ENCODE peak calls at places on chromosome 17, in ten cellular contexts. O, Z, B, F, Y, U, T, V, A and S are unnamed samples.

GRCh38 chr17:78392295-78392694 is 13.8 kb downstream of the PGS1 start:
- DNase-seq in B (no peak), O (no peak), A (no peak), U (no peak), Y (no peak), V (no peak), F (no peak), T (no peak), Z (no peak), S (no peak)

GRCh38 chr17:39517224-39517623 is 55.9 kb downstream of the CDK12 start:
- DNase-seq in V (no peak), B (no peak), F (no peak), T (no peak), Y (no peak), Z (no peak), U (no peak), A (no peak), O (no peak), S (no peak)

GRCh38 chr17:77252736-77253135 is 112.0 kb downstream of the SEC14L1 start:
- DNase-seq in A (no peak), F (no peak), V (no peak), T (no peak), B (no peak), Z (no peak), U (no peak), Y (no peak), O (no peak), S (no peak)

GRCh38 chr17:7992516-7992915 is 9.9 kb upstream of the GUCY2D start:
- DNase-seq in T (no peak), A (no peak), V (no peak), B (no peak), F (no peak), O (no peak), U (no peak), Z (no peak), Y (no peak), S (no peak)

GRCh38 chr17:81025756-81026155 is 9.2 kb upstream of the BAIAP2 start:
- DNase-seq in V (no peak), F (no peak), A (no peak), U (peak; percentile 59), B (no peak), Z (no peak), T (no peak), O (peak; percentile 51), Y (no peak), S (no peak)

GRCh38 chr17:44006581-44007345 is 2.3 kb downstream of the NAGS start:
- DNase-seq in V (peak; percentile 97), U (peak; percentile 100), T (peak; percentile 86), A (peak; percentile 90), B (peak; percentile 94), F (peak; percentile 96), Z (peak; percentile 96), O (peak; percentile 100), Y (peak; percentile 68), S (peak; percentile 95)

GRCh38 chr17:17375826-17376225 is 72.7 kb downstream of the NT5M start:
- DNase-seq in F (no peak), T (no peak), A (no peak), Y (no peak), O (no peak), U (no peak), V (no peak), B (no peak), Z (no peak), S (no peak)

GRCh38 chr17:2792541-2793169 is 3.6 kb upstream of the RAP1GAP2 start:
- DNase-seq in O (no peak), F (peak; percentile 54), V (no peak), Z (peak; percentile 76), Y (no peak), A (no peak), B (peak; percentile 50), U (no peak), T (no peak), S (no peak)

GRCh38 chr17:21245703-21246102 is 7.5 kb downstream of the NATD1 start:
- DNase-seq in U (no peak), V (no peak), A (no peak), Y (no peak), F (no peak), B (no peak), O (no peak), T (no peak), Z (no peak), S (no peak)

GRCh38 chr17:80028030-80028429 is 7.6 kb downstream of the TBC1D16 start:
- DNase-seq in B (no peak), F (no peak), Y (peak; percentile 28), A (peak; percentile 72), T (no peak), Z (no peak), O (no peak), U (no peak), V (no peak), S (no peak)

GRCh38 chr17:67559381-67559966 is 158.3 kb upstream of the NOL11 start:
- DNase-seq in V (no peak), B (no peak), A (no peak), U (no peak), F (no peak), Y (no peak), T (no peak), O (no peak), Z (no peak), S (no peak)

GRCh38 chr17:47693667-47694017 is 319 bp upstream of the TBKBP1 start:
- DNase-seq in F (no peak), Y (peak; percentile 28), T (no peak), V (peak; percentile 73), U (no peak), Z (no peak), O (no peak), A (peak; percentile 42), B (no peak), S (peak; percentile 45)

GRCh38 chr17:78890111-78890897 is 12.7 kb downstream of the CEP295NL start:
- DNase-seq in V (no peak), A (no peak), T (peak; percentile 46), O (peak; percentile 89), U (no peak), F (no peak), Y (no peak), B (peak; percentile 24), Z (peak; percentile 77), S (peak; percentile 56)

GRCh38 chr17:69057280-69057679 is 3.4 kb downstream of the ABCA9 start:
- DNase-seq in Y (no peak), T (no peak), B (no peak), F (no peak), O (no peak), U (no peak), Z (no peak), V (no peak), A (no peak), S (no peak)

GRCh38 chr17:46157443-46158107 is 35.7 kb downstream of the KANSL1 start:
- DNase-seq in B (no peak), V (no peak), Z (no peak), U (peak; percentile 42), F (no peak), O (no peak), Y (no peak), A (no peak), T (no peak), S (no peak)

GRCh38 chr17:61420128-61420527 is 20.5 kb downstream of the TBX2 start:
- DNase-seq in F (no peak), Y (no peak), A (no peak), U (no peak), V (no peak), T (no peak), B (no peak), O (no peak), Z (no peak), S (no peak)

GRCh38 chr17:42132941-42133340 is 10.3 kb downstream of the HSPB9 start:
- DNase-seq in A (no peak), T (no peak), Z (no peak), F (no peak), Y (no peak), U (peak; percentile 92), V (no peak), B (no peak), O (peak; percentile 86), S (no peak)

GRCh38 chr17:39699818-39700147 is at the start of gene ERBB2:
- DNase-seq in B (no peak), V (no peak), F (no peak), Z (no peak), O (peak; percentile 79), U (peak; percentile 92), A (no peak), T (no peak), Y (no peak), S (no peak)

GRCh38 chr17:79340771-79341528 is 266.3 kb downstream of the ENGASE start:
- DNase-seq in T (peak; percentile 62), Z (no peak), U (no peak), A (no peak), O (no peak), F (no peak), V (no peak), B (no peak), Y (no peak), S (no peak)

GRCh38 chr17:49217651-49218413 is 7.3 kb downstream of the ABI3 start:
- DNase-seq in U (no peak), V (no peak), T (peak; percentile 56), B (no peak), F (peak; percentile 52), A (no peak), Z (peak; percentile 89), O (peak; percentile 83), Y (no peak), S (peak; percentile 83)

GRCh38 chr17:74856113-74856512 is 3.6 kb downstream of the GRIN2C start:
- DNase-seq in T (no peak), Z (no peak), A (no peak), V (no peak), Y (no peak), B (no peak), F (no peak), U (no peak), O (no peak), S (no peak)

GRCh38 chr17:2041561-2042354 is at the start of gene OVCA2:
- DNase-seq in B (peak; percentile 96), Y (peak; percentile 90), Z (peak; percentile 96), O (peak; percentile 96), F (peak; percentile 92), T (peak; percentile 97), V (peak; percentile 96), U (peak; percentile 95), A (peak; percentile 87), S (peak; percentile 96)

GRCh38 chr17:42163113-42163512 is 8.3 kb upstream of the RAB5C start:
- DNase-seq in Y (no peak), O (no peak), Z (no peak), V (no peak), B (no peak), T (no peak), U (no peak), F (peak; percentile 12), A (no peak), S (peak; percentile 25)